ENCODE peak calls at places on chromosome 15, in six cellular contexts. C is PC-9; P is CD8-positive, alpha-beta memory T cell; A is hepatocyte; I is breast epithelium; B is HCT116. N is an unnamed sample.
A peak's percentile ranks its signal among the peaks of the same experiment; 100 is the strongest.

GRCh38 chr15:43102181-43102580 is 3.7 kb downstream of the UBR1 start:
- DNase-seq in P (no peak), I (no peak), B (no peak), C (no peak), A (no peak), N (no peak)

GRCh38 chr15:72590427-72590826 is 64.1 kb upstream of the GOLGA6B start:
- DNase-seq in C (no peak), P (no peak), I (no peak), B (no peak), A (no peak), N (no peak)

GRCh38 chr15:35481992-35482391 is 64.0 kb downstream of the DPH6 start:
- DNase-seq in C (peak; percentile 76), A (peak; percentile 47), P (no peak), B (peak; percentile 85), I (no peak), N (no peak)

GRCh38 chr15:67998599-67999122 is 55.5 kb upstream of the PIAS1 start:
- DNase-seq in P (no peak), A (no peak), B (no peak), C (peak; percentile 65), I (no peak), N (peak; percentile 84)

GRCh38 chr15:65246026-65246714 is 34.9 kb upstream of the CILP start:
- DNase-seq in C (no peak), B (no peak), A (no peak), P (no peak), I (no peak), N (no peak)

GRCh38 chr15:59013246-59013645 is 25.8 kb downstream of the RNF111 start:
- DNase-seq in I (no peak), P (no peak), B (no peak), C (no peak), A (no peak), N (no peak)

GRCh38 chr15:65102912-65103311 is 12.1 kb downstream of the UBAP1L start:
- DNase-seq in C (no peak), I (no peak), P (no peak), A (no peak), B (no peak), N (no peak)

GRCh38 chr15:77243146-77243545 is 172.2 kb upstream of the TSPAN3 start:
- DNase-seq in I (no peak), C (peak; percentile 45), A (no peak), P (no peak), B (no peak), N (no peak)

GRCh38 chr15:82135645-82136044 is 89.8 kb upstream of the MEX3B start:
- DNase-seq in P (no peak), C (no peak), B (no peak), A (no peak), I (no peak), N (no peak)

GRCh38 chr15:74006774-74007639 is 12.5 kb downstream of the PML start:
- DNase-seq in C (no peak), P (no peak), I (no peak), B (no peak), A (no peak), N (no peak)

GRCh38 chr15:38351466-38351865 is 98.8 kb downstream of the SPRED1 start:
- DNase-seq in A (no peak), B (no peak), P (no peak), C (no peak), I (no peak), N (no peak)

GRCh38 chr15:64582202-64582601 is 121.8 kb downstream of the ZNF609 start:
- DNase-seq in C (no peak), B (no peak), A (no peak), P (no peak), I (no peak), N (no peak)

GRCh38 chr15:64151727-64152506 is at the start of gene SNX22:
- DNase-seq in C (no peak), A (peak; percentile 52), I (no peak), B (no peak), P (peak; percentile 40), N (peak; percentile 32)

GRCh38 chr15:65875458-65875857 is 6.2 kb downstream of the RAB11A start:
- DNase-seq in P (no peak), C (no peak), I (no peak), B (no peak), A (no peak), N (no peak)

GRCh38 chr15:68706256-68706655 is 114.4 kb downstream of the ANP32A start:
- DNase-seq in P (no peak), B (no peak), I (no peak), C (no peak), A (no peak), N (no peak)

GRCh38 chr15:53869044-53869805 is 109.0 kb upstream of the UNC13C start:
- DNase-seq in A (no peak), P (no peak), C (no peak), B (no peak), I (no peak), N (no peak)

GRCh38 chr15:85356276-85356675 is 24.1 kb upstream of the AKAP13 start:
- DNase-seq in P (no peak), C (no peak), A (no peak), I (no peak), B (no peak), N (no peak)

GRCh38 chr15:76155742-76156141 is 96.0 kb downstream of the TMEM266 start:
- DNase-seq in I (no peak), P (no peak), C (no peak), A (no peak), B (no peak), N (no peak)

GRCh38 chr15:61195116-61196002 is 33.7 kb downstream of the RORA start:
- DNase-seq in I (no peak), P (no peak), C (no peak), B (peak; percentile 26), A (peak; percentile 60), N (no peak)

GRCh38 chr15:77032052-77032646 is 37.2 kb downstream of the PSTPIP1 start:
- DNase-seq in B (no peak), C (no peak), A (no peak), I (no peak), P (no peak), N (no peak)

GRCh38 chr15:78065284-78065872 is 12.1 kb downstream of the TBC1D2B start:
- DNase-seq in I (peak; percentile 90), B (no peak), P (no peak), A (peak; percentile 83), C (peak; percentile 92), N (peak; percentile 59)

GRCh38 chr15:58597943-58598828 is 151.3 kb downstream of the ADAM10 start:
- DNase-seq in C (no peak), A (no peak), P (no peak), B (no peak), I (no peak), N (no peak)

GRCh38 chr15:60865507-60865906 is 363.6 kb downstream of the RORA start:
- DNase-seq in A (no peak), I (no peak), B (no peak), C (no peak), P (no peak), N (no peak)

GRCh38 chr15:38440353-38441129 is 13.4 kb upstream of the FAM98B start:
- DNase-seq in C (peak; percentile 66), A (peak; percentile 73), P (peak; percentile 58), B (peak; percentile 47), I (no peak), N (peak; percentile 33)

GRCh38 chr15:57320543-57321220 is 55.6 kb upstream of the CGNL1 start:
- DNase-seq in A (peak; percentile 52), B (no peak), I (no peak), P (no peak), C (no peak), N (no peak)

GRCh38 chr15:85149460-85150129 is 167.9 kb downstream of the PDE8A start:
- DNase-seq in A (no peak), B (no peak), I (no peak), P (peak; percentile 12), C (no peak), N (no peak)

GRCh38 chr15:31306426-31307269 is 20.0 kb upstream of the KLF13 start:
- DNase-seq in B (no peak), I (no peak), P (no peak), A (peak; percentile 1), C (no peak), N (no peak)

GRCh38 chr15:67882487-67883227 is 42.8 kb upstream of the RNU6-1 start:
- DNase-seq in B (no peak), C (no peak), I (no peak), P (peak; percentile 12), A (no peak), N (no peak)

GRCh38 chr15:60795889-60796288 is 316.9 kb upstream of the ICE2 start:
- DNase-seq in A (no peak), P (no peak), C (no peak), B (no peak), I (no peak), N (no peak)

GRCh38 chr15:88535100-88535499 is 11.4 kb downstream of the DET1 start:
- DNase-seq in P (no peak), A (no peak), C (no peak), B (no peak), I (no peak), N (no peak)

GRCh38 chr15:73388256-73388781 is 19.6 kb upstream of the HCN4 start:
- DNase-seq in A (peak; percentile 55), I (no peak), P (no peak), C (peak; percentile 92), B (peak; percentile 72), N (no peak)

GRCh38 chr15:99722406-99722805 is 10.8 kb downstream of the LYSMD4 start:
- DNase-seq in A (no peak), C (no peak), I (no peak), P (no peak), B (no peak), N (no peak)
- H3K4me1 ChIP-seq in A (no peaks in the 10 kb centered on the region), C (no peaks in the 10 kb centered on the region), I (no peaks in the 10 kb centered on the region), P (peaks cover 25% of the 10 kb centered on the region), B (no peaks in the 10 kb centered on the region), N (peaks cover 2% of the 10 kb centered on the region)

GRCh38 chr15:86773766-86774165 is 694.1 kb downstream of the AGBL1 start:
- DNase-seq in P (no peak), I (no peak), A (no peak), B (no peak), C (no peak), N (no peak)

GRCh38 chr15:86772369-86773059 is 692.8 kb downstream of the AGBL1 start:
- DNase-seq in P (no peak), I (no peak), A (peak; percentile 54), B (no peak), C (no peak), N (no peak)

DNA sequence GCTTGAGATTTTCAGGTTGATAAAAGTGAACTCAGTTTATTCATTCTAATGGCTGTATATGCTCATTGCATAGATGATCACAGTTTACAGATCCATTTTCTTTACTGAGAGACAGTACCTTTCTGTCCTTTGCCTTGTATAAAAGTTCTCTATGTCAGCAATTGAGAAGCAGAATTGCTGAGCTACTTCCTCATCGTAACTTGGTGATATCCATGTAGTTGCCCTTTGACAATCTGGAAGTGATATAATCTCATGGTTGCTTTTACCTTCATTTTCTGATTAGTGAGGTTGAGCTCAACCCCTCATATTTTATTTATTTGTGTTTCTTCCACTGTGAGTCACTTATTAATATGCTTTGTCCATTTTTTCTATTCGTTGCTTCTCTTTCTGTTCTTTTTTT is 696.4 kb downstream of the AGBL1 start:
- DNase-seq in B (no peak), I (no peak), P (no peak), A (no peak), C (no peak), N (no peak)
- H3K9me3 ChIP-seq in B (peaks cover 3% of the 10 kb centered on the region), I (no peaks in the 10 kb centered on the region), P (no peaks in the 10 kb centered on the region), A (no peaks in the 10 kb centered on the region), C (no peaks in the 10 kb centered on the region), N (peaks cover 4% of the 10 kb centered on the region)

GRCh38 chr15:52523646-52524045 is 5.0 kb downstream of the MYO5A start:
- DNase-seq in A (no peak), B (no peak), C (no peak), P (no peak), I (no peak), N (no peak)
- H3K4me1 ChIP-seq in A (no peaks in the 10 kb centered on the region), B (peaks cover 15% of the 10 kb centered on the region), C (no peaks in the 10 kb centered on the region), P (peaks cover 8% of the 10 kb centered on the region), I (no peaks in the 10 kb centered on the region), N (no peaks in the 10 kb centered on the region)

GRCh38 chr15:92944946-92945521 is 44.9 kb downstream of the CHD2 start:
- DNase-seq in A (no peak), I (no peak), B (no peak), P (no peak), C (no peak), N (no peak)
- H3K9me3 ChIP-seq in A (no peaks in the 10 kb centered on the region), I (peaks cover 16% of the 10 kb centered on the region), B (peaks cover 13% of the 10 kb centered on the region), P (peaks cover 20% of the 10 kb centered on the region), C (peaks cover 30% of the 10 kb centered on the region), N (peaks cover 25% of the 10 kb centered on the region)

N was measured in mucosa of descending colon.